ENCODE peak calls at places on chromosome 17, in eight cellular contexts. D is sigmoid colon, O is K562, Q is prostate gland, A is GM12878, G is stomach, R is HepG2, M is breast epithelium. Y is an unnamed sample. For H3K4me1, the result is how much of the 10 kb centered on the place peaks cover.

GRCh38 chr17:30957741-30958140 is 13.1 kb upstream of the RNF135 start:
- DNase-seq in D (no peak), O (no peak), Q (no peak), A (no peak), G (no peak), R (no peak), M (peak), Y (no peak)

GRCh38 chr17:40548982-40549680 is 16.1 kb downstream of the CCR7 start:
- DNase-seq in D (peak), O (no peak), Q (no peak), A (no peak), G (peak), R (peak), M (peak), Y (peak)

GRCh38 chr17:59914274-59914854 is 21.4 kb downstream of the RPS6KB1 start:
- DNase-seq in D (no peak), O (peak), Q (no peak), A (no peak), G (no peak), R (peak), M (no peak), Y (no peak)

GRCh38 chr17:21677126-21677910 is 15.0 kb upstream of the KCNJ18 start:
- DNase-seq in D (peak), O (no peak), Q (no peak), A (no peak), G (no peak), R (no peak), M (peak), Y (no peak)

GRCh38 chr17:39916918-39917317 is 1.5 kb downstream of the GSDMB start:
- DNase-seq in D (no peak), O (peak), Q (no peak), A (no peak), G (no peak), R (peak), M (no peak), Y (no peak)

GRCh38 chr17:12568358-12569251 is 97.1 kb upstream of the MYOCD start:
- DNase-seq in D (no peak), O (no peak), Q (no peak), A (no peak), G (no peak), R (no peak), M (no peak), Y (no peak)

GRCh38 chr17:62897706-62898105 is 68.3 kb upstream of the TANC2 start:
- DNase-seq in D (no peak), O (no peak), Q (no peak), A (no peak), G (no peak), R (no peak), M (no peak), Y (no peak)

GRCh38 chr17:82776454-82776853 is 24.6 kb downstream of the TBCD start:
- DNase-seq in D (no peak), O (no peak), Q (no peak), A (no peak), G (no peak), R (no peak), M (no peak), Y (no peak)

GRCh38 chr17:50665838-50666237 is 31.2 kb downstream of the ABCC3 start:
- DNase-seq in D (no peak), O (no peak), Q (no peak), A (no peak), G (no peak), R (no peak), M (no peak), Y (no peak)

GRCh38 chr17:50201226-50201854 is at the start of gene COL1A1:
- DNase-seq in D (peak), O (no peak), Q (no peak), A (no peak), G (peak), R (no peak), M (peak), Y (peak)

GRCh38 chr17:73770115-73770848 is 126.0 kb upstream of the SDK2 start:
- DNase-seq in D (peak), O (no peak), Q (peak), A (no peak), G (peak), R (no peak), M (peak), Y (peak)

GRCh38 chr17:79706931-79707382 is 23.8 kb upstream of the ENPP7 start:
- DNase-seq in D (peak), O (no peak), Q (no peak), A (no peak), G (no peak), R (no peak), M (no peak), Y (peak)

GRCh38 chr17:16676645-16677044 is 13.4 kb upstream of the CCDC144A start:
- DNase-seq in D (no peak), O (no peak), Q (no peak), A (no peak), G (no peak), R (no peak), M (no peak), Y (no peak)

GRCh38 chr17:79803421-79803996 is 6.6 kb upstream of the CBX8 start:
- DNase-seq in D (no peak), O (no peak), Q (no peak), A (no peak), G (no peak), R (no peak), M (no peak), Y (no peak)

GRCh38 chr17:20774472-20775135 is 195.1 kb downstream of the CDRT15L2 start:
- DNase-seq in D (no peak), O (no peak), Q (no peak), A (no peak), G (no peak), R (no peak), M (no peak), Y (no peak)

GRCh38 chr17:80145076-80146075 is 1.6 kb downstream of the EIF4A3 start:
- DNase-seq in D (peak), O (no peak), Q (no peak), A (no peak), G (no peak), R (no peak), M (no peak), Y (no peak)

GRCh38 chr17:29664743-29665479 is 42.2 kb upstream of the CORO6 start:
- DNase-seq in D (no peak), O (peak), Q (no peak), A (no peak), G (no peak), R (no peak), M (no peak), Y (no peak)

GRCh38 chr17:43406676-43407645 is 8.2 kb downstream of the ARL4D start:
- DNase-seq in D (no peak), O (no peak), Q (no peak), A (no peak), G (no peak), R (no peak), M (no peak), Y (no peak)

GRCh38 chr17:78412403-78412802 is 34.0 kb downstream of the PGS1 start:
- DNase-seq in D (no peak), O (peak), Q (no peak), A (no peak), G (no peak), R (no peak), M (no peak), Y (no peak)

GRCh38 chr17:75341784-75342183 is 52.6 kb upstream of the SLC25A19 start:
- DNase-seq in D (no peak), O (no peak), Q (no peak), A (no peak), G (no peak), R (no peak), M (no peak), Y (no peak)

GRCh38 chr17:50834786-50835562 is 412 bp upstream of the WFIKKN2 start:
- DNase-seq in D (peak), O (no peak), Q (no peak), A (no peak), G (no peak), R (no peak), M (no peak), Y (no peak)

GRCh38 chr17:12536472-12536871 is 129.2 kb upstream of the MYOCD start:
- DNase-seq in D (no peak), O (no peak), Q (no peak), A (no peak), G (no peak), R (no peak), M (no peak), Y (no peak)

GRCh38 chr17:82553210-82553930 is 33.8 kb downstream of the FOXK2 start:
- DNase-seq in D (no peak), O (no peak), Q (no peak), A (no peak), G (no peak), R (peak), M (no peak), Y (no peak)

GRCh38 chr17:73901661-73902415 is 257.6 kb upstream of the SDK2 start:
- DNase-seq in D (no peak), O (no peak), Q (peak), A (no peak), G (peak), R (no peak), M (no peak), Y (peak)

GRCh38 chr17:19019041-19019941 is 14.7 kb upstream of the FAM83G start:
- DNase-seq in D (no peak), O (peak), Q (no peak), A (no peak), G (no peak), R (no peak), M (no peak), Y (no peak)

GRCh38 chr17:63698886-63699637 is 863 bp downstream of the LIMD2 start:
- DNase-seq in D (peak), O (no peak), Q (no peak), A (peak), G (peak), R (peak), M (no peak), Y (peak)

GRCh38 chr17:39223907-39224777 is 1.6 kb downstream of the STAC2 start:
- DNase-seq in D (no peak), O (no peak), Q (no peak), A (no peak), G (no peak), R (no peak), M (no peak), Y (no peak)

GRCh38 chr17:73257516-73257915 is 4.2 kb downstream of the CPSF4L start:
- DNase-seq in D (peak), O (no peak), Q (no peak), A (no peak), G (no peak), R (no peak), M (no peak), Y (peak)

GRCh38 chr17:75270218-75270965 is 639 bp downstream of the MIF4GD start:
- DNase-seq in D (peak), O (peak), Q (peak), A (no peak), G (peak), R (peak), M (peak), Y (peak)

GRCh38 chr17:37142294-37142944 is 193.7 kb downstream of the AATF start:
- DNase-seq in D (no peak), O (no peak), Q (no peak), A (no peak), G (no peak), R (no peak), M (no peak), Y (no peak)

GRCh38 chr17:8837438-8838075 is 29.9 kb downstream of the PIK3R6 start:
- DNase-seq in D (peak), O (no peak), Q (no peak), A (no peak), G (no peak), R (no peak), M (no peak), Y (no peak)

GRCh38 chr17:49976163-49976827 is 7.3 kb downstream of the DLX4 start:
- DNase-seq in D (no peak), O (no peak), Q (no peak), A (no peak), G (no peak), R (no peak), M (no peak), Y (no peak)

GRCh38 chr17:14780116-14780515 is 479.2 kb downstream of the HS3ST3B1 start:
- DNase-seq in D (no peak), O (no peak), Q (no peak), A (no peak), G (no peak), R (no peak), M (no peak), Y (no peak)

GRCh38 chr17:31566992-31567373 is 175.5 kb downstream of the RAB11FIP4 start:
- DNase-seq in D (no peak), O (no peak), Q (no peak), A (no peak), G (no peak), R (no peak), M (no peak), Y (no peak)

GRCh38 chr17:63704836-63705235 is 4.9 kb upstream of the LIMD2 start:
- DNase-seq in D (no peak), O (no peak), Q (no peak), A (no peak), G (no peak), R (no peak), M (no peak), Y (no peak)

GRCh38 chr17:319266-319665 is 33.3 kb downstream of the RPH3AL start:
- DNase-seq in D (peak), O (no peak), Q (no peak), A (no peak), G (no peak), R (no peak), M (no peak), Y (no peak)
- TF ChIP-seq POLR2A in D (no peak), O (no peak), Q (no peak), A (no peak), G (no peak), R (no peak), M (no peak), Y (no peak)

GRCh38 chr17:61476476-61477203 is 24.4 kb downstream of the TBX4 start:
- DNase-seq in D (peak), O (no peak), Q (no peak), A (no peak), G (no peak), R (no peak), M (no peak), Y (no peak)

GRCh38 chr17:61478026-61478789 is 26.0 kb downstream of the TBX4 start:
- DNase-seq in D (peak), O (no peak), Q (no peak), A (no peak), G (no peak), R (no peak), M (no peak), Y (no peak)

GRCh38 chr17:61475726-61476125 is 23.5 kb downstream of the TBX4 start:
- DNase-seq in D (peak), O (no peak), Q (no peak), A (no peak), G (no peak), R (no peak), M (no peak), Y (no peak)

GRCh38 chr17:61478790-61479492 is 26.7 kb downstream of the TBX4 start:
- DNase-seq in D (peak), O (peak), Q (no peak), A (no peak), G (no peak), R (no peak), M (no peak), Y (no peak)

DNA sequence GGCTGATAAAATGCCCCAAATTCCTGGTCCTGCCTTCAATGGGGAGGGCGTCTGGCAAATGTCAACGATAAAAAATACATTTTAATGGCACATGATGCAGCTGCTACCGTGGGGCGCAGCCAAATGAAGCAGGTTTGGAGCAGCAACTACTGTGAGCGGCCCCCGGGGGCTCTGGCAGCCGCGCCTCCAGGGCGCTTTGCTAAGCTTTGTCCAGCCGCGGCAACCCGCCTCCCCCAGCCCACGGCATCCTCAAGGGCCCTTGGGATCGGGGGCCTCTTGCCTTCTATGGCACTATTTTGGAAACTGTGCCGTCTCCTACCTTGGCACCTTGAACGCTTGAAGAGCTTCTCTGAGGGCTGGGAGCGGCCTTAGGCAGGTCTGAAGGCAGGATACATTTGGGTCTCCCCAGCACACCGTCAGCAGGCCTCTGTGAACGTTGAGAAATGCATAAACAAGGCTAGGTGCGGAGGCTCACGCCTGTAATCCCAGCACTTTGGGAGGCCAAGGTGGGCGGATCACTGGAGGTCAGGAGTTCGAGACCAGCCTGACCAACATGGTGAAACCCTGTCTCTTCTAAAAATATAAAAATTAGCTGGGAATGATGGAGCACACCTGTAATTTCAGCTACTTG is 25.1 kb downstream of the TBX4 start:
- DNase-seq in D (no peak), O (no peak), Q (no peak), A (no peak), G (no peak), R (no peak), M (no peak), Y (no peak)
- H3K4me1 ChIP-seq in D (under half), O (under half), Q (under half), A (under half), G (under half), R (under half), M (under half), Y (under half)

GRCh38 chr17:65023791-65024190 is 32.7 kb downstream of the GNA13 start:
- DNase-seq in D (no peak), O (no peak), Q (no peak), A (no peak), G (no peak), R (no peak), M (no peak), Y (no peak)
- TF ChIP-seq POLR2AphosphoS5 in D (no peak), O (no peak), Q (no peak), A (no peak), G (no peak), R (no peak), M (no peak), Y (no peak)

DNA sequence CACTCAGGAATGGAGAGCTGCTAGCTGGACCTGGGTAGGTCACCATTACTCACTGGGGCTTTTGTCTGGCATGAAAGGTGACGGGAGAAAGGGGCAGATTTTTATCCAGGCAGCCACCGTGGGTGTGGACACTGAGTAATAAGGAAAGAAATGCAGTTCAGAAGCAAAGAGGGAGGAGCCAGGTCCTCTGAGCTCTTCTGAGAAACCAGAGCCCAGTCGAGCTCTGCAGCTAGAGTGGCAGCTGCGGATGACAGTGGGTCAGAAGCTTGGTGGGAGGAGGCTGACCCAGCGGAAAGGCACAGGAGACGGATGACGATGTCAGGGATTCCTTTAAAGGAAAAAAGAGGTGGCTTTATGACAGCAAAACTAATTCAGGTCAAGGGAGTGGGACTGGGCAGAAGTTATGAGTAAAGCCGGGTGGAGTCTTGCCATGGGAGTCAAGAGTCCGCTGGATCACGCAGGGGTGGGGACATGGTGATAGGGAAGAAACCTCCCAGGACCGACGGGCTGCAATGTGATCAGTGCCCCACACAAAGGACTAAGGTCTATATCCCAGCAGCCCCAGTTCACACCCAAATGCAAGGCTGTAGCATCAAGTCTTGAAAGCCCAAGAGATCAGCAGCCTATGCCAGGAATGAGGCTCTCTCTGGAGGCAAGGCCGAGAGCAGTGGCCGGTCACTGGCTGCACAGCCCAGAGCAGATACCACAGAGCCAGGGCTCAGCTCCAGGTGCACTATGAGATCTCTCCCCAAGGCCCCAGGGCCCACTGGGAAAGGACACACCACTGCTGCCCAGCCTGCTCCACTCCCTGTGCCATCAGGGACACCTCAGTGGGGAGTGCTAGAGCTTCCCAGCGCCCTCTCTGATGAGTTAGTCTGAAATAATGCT is 6.3 kb upstream of the MNT start:
- DNase-seq in D (peak), O (no peak), Q (no peak), A (no peak), G (peak), R (no peak), M (no peak), Y (peak)
- TF ChIP-seq POLR2A in D (peak), O (no peak), Q (peak), A (no peak), G (no peak), R (no peak), M (no peak), Y (peak)

DNA sequence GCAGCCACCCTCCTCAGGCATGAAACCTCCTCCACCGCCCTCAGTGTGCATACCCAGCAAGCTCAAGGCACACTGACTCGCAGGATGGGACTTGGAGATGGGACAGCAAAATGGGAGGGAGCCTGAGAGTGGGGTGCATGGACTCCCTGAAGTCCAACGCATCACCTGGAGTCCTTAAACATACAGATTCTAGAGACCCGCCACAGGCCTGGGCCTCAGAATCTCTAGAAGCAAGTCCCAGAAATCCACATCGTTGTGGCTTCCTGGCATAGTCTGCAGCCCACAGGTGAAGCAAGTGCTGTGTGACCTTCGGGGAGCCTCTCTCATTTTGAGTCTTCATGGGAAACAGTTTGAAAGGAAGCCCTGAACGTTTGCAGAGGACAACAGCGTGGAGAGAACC is 3.5 kb upstream of the TBX21 start:
- DNase-seq in D (no peak), O (no peak), Q (no peak), A (no peak), G (no peak), R (no peak), M (no peak), Y (no peak)
- H3K4me1 ChIP-seq in D (under half), O (under half), Q (under half), A (under half), G (under half), R (under half), M (under half), Y (under half)

GRCh38 chr17:81349397-81350319 is 45.6 kb upstream of the BAHCC1 start:
- DNase-seq in D (no peak), O (peak), Q (no peak), A (no peak), G (no peak), R (peak), M (no peak), Y (no peak)
- TF ChIP-seq POLR2AphosphoS5 in D (no peak), O (peak), Q (no peak), A (no peak), G (no peak), R (no peak), M (no peak), Y (no peak)

DNA sequence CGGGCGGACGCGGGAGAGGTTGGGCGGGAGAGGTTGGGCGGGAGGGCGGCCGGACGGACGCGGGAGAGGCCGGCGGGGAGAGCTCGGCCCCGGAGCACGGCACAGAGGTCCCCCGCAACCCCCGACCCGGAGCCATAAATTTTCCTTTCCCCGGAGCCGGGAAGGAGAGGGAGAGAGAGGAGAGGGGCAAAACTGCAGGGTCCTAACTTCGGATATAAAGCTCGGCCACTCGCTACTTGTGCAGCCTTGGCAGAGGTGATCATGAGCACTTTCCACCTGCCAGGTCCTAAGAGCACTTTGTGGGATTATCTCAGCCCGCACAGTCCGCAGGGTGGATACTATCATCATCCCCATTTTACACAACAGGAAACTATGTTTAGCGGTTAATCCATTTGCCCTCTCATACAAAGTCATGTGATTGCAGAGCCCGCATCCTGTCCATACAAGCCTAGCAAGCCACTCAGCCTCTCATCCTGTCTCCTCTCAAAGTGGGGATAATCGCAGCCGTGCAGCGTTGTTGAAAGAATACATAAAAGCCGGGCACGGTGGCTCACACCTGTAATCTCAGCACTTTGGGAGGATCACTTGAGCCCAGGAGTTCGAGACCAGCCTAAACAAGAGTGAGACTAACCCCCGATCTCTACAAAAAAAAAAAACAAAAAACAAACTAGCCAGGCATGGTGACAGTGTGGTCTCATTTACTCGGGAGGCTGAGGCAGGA is 780 bp upstream of the DCAKD start:
- DNase-seq in D (peak), O (peak), Q (peak), A (no peak), G (peak), R (peak), M (no peak), Y (peak)
- TF ChIP-seq POLR2A in D (peak), O (peak), Q (peak), A (peak), G (no peak), R (no peak), M (peak), Y (peak)

Y was measured in transverse colon.